ENCODE peak calls at places on chromosomes 1 and 21, in six cellular contexts. One of them, this sample, is unnamed.

GRCh38 chr1:221841983-221842335 is 100.1 kb upstream of the DUSP10 start:
- DNase-seq in osteocyte: no peak
- DNase-seq in T-helper 9 cell: no peak
- DNase-seq in NCI-H1092: no peak
- DNase-seq in stimulated activated CD4-positive, alpha-beta T cell treated with anti-CD3 and anti-CD28 coated beads, Interleukin-12 subunit alpha, Interleukin-12 subunit beta, amount 100 ng/mL, for 48 hours: no peak
- DNase-seq in activated CD8-positive, alpha-beta memory T cell treated with anti-CD3 and anti-CD28 coated beads for 4 hours: no peak
- DNase-seq in this sample: no peak

GRCh38 chr1:212256404-212256803 is 28.8 kb upstream of the PPP2R5A start:
- DNase-seq in osteocyte: peak; percentile 76
- DNase-seq in T-helper 9 cell: peak; percentile 10
- DNase-seq in NCI-H1092: no peak
- DNase-seq in stimulated activated CD4-positive, alpha-beta T cell treated with anti-CD3 and anti-CD28 coated beads, Interleukin-12 subunit alpha, Interleukin-12 subunit beta, amount 100 ng/mL, for 48 hours: no peak
- DNase-seq in activated CD8-positive, alpha-beta memory T cell treated with anti-CD3 and anti-CD28 coated beads for 4 hours: no peak
- DNase-seq in this sample: no peak

GRCh38 chr1:224730950-224731349 is 114.8 kb downstream of the CNIH3 start:
- DNase-seq in osteocyte: no peak
- DNase-seq in T-helper 9 cell: no peak
- DNase-seq in NCI-H1092: no peak
- DNase-seq in stimulated activated CD4-positive, alpha-beta T cell treated with anti-CD3 and anti-CD28 coated beads, Interleukin-12 subunit alpha, Interleukin-12 subunit beta, amount 100 ng/mL, for 48 hours: no peak
- DNase-seq in activated CD8-positive, alpha-beta memory T cell treated with anti-CD3 and anti-CD28 coated beads for 4 hours: no peak
- DNase-seq in this sample: no peak

GRCh38 chr1:55650449-55650848 is 435.3 kb upstream of the USP24 start:
- DNase-seq in osteocyte: no peak
- DNase-seq in T-helper 9 cell: no peak
- DNase-seq in NCI-H1092: no peak
- DNase-seq in stimulated activated CD4-positive, alpha-beta T cell treated with anti-CD3 and anti-CD28 coated beads, Interleukin-12 subunit alpha, Interleukin-12 subunit beta, amount 100 ng/mL, for 48 hours: no peak
- DNase-seq in activated CD8-positive, alpha-beta memory T cell treated with anti-CD3 and anti-CD28 coated beads for 4 hours: no peak
- DNase-seq in this sample: no peak

GRCh38 chr1:68116643-68117235 is 66.3 kb upstream of the DIRAS3 start:
- DNase-seq in osteocyte: no peak
- DNase-seq in T-helper 9 cell: peak; percentile 19
- DNase-seq in NCI-H1092: peak; percentile 35
- DNase-seq in stimulated activated CD4-positive, alpha-beta T cell treated with anti-CD3 and anti-CD28 coated beads, Interleukin-12 subunit alpha, Interleukin-12 subunit beta, amount 100 ng/mL, for 48 hours: peak; percentile 11
- DNase-seq in activated CD8-positive, alpha-beta memory T cell treated with anti-CD3 and anti-CD28 coated beads for 4 hours: peak; percentile 27
- DNase-seq in this sample: no peak

GRCh38 chr1:43605157-43605556 is 44.8 kb upstream of the KDM4A start:
- DNase-seq in osteocyte: no peak
- DNase-seq in T-helper 9 cell: no peak
- DNase-seq in NCI-H1092: no peak
- DNase-seq in stimulated activated CD4-positive, alpha-beta T cell treated with anti-CD3 and anti-CD28 coated beads, Interleukin-12 subunit alpha, Interleukin-12 subunit beta, amount 100 ng/mL, for 48 hours: no peak
- DNase-seq in activated CD8-positive, alpha-beta memory T cell treated with anti-CD3 and anti-CD28 coated beads for 4 hours: no peak
- DNase-seq in this sample: no peak

GRCh38 chr1:179591592-179592580 is at the start of gene TDRD5:
- DNase-seq in osteocyte: no peak
- DNase-seq in T-helper 9 cell: no peak
- DNase-seq in NCI-H1092: no peak
- DNase-seq in stimulated activated CD4-positive, alpha-beta T cell treated with anti-CD3 and anti-CD28 coated beads, Interleukin-12 subunit alpha, Interleukin-12 subunit beta, amount 100 ng/mL, for 48 hours: no peak
- DNase-seq in activated CD8-positive, alpha-beta memory T cell treated with anti-CD3 and anti-CD28 coated beads for 4 hours: no peak
- DNase-seq in this sample: no peak

GRCh38 chr1:203278087-203278884 is 27.0 kb upstream of the BTG2 start:
- DNase-seq in osteocyte: peak; percentile 92
- DNase-seq in T-helper 9 cell: no peak
- DNase-seq in NCI-H1092: peak; percentile 41
- DNase-seq in stimulated activated CD4-positive, alpha-beta T cell treated with anti-CD3 and anti-CD28 coated beads, Interleukin-12 subunit alpha, Interleukin-12 subunit beta, amount 100 ng/mL, for 48 hours: no peak
- DNase-seq in activated CD8-positive, alpha-beta memory T cell treated with anti-CD3 and anti-CD28 coated beads for 4 hours: no peak
- DNase-seq in this sample: no peak

GRCh38 chr1:214445846-214446614 is 105.4 kb downstream of the PTPN14 start:
- DNase-seq in osteocyte: no peak
- DNase-seq in T-helper 9 cell: no peak
- DNase-seq in NCI-H1092: no peak
- DNase-seq in stimulated activated CD4-positive, alpha-beta T cell treated with anti-CD3 and anti-CD28 coated beads, Interleukin-12 subunit alpha, Interleukin-12 subunit beta, amount 100 ng/mL, for 48 hours: no peak
- DNase-seq in activated CD8-positive, alpha-beta memory T cell treated with anti-CD3 and anti-CD28 coated beads for 4 hours: no peak
- DNase-seq in this sample: no peak

GRCh38 chr1:26538480-26539412 is 9.2 kb downstream of the RPS6KA1 start:
- DNase-seq in osteocyte: no peak
- DNase-seq in T-helper 9 cell: no peak
- DNase-seq in NCI-H1092: no peak
- DNase-seq in stimulated activated CD4-positive, alpha-beta T cell treated with anti-CD3 and anti-CD28 coated beads, Interleukin-12 subunit alpha, Interleukin-12 subunit beta, amount 100 ng/mL, for 48 hours: peak; percentile 55
- DNase-seq in activated CD8-positive, alpha-beta memory T cell treated with anti-CD3 and anti-CD28 coated beads for 4 hours: no peak
- DNase-seq in this sample: no peak

GRCh38 chr1:211210965-211211364 is 48.2 kb upstream of the RCOR3 start:
- DNase-seq in osteocyte: no peak
- DNase-seq in T-helper 9 cell: no peak
- DNase-seq in NCI-H1092: no peak
- DNase-seq in stimulated activated CD4-positive, alpha-beta T cell treated with anti-CD3 and anti-CD28 coated beads, Interleukin-12 subunit alpha, Interleukin-12 subunit beta, amount 100 ng/mL, for 48 hours: no peak
- DNase-seq in activated CD8-positive, alpha-beta memory T cell treated with anti-CD3 and anti-CD28 coated beads for 4 hours: no peak
- DNase-seq in this sample: no peak

GRCh38 chr1:161763522-161764098 is 2.5 kb upstream of the ATF6 start:
- DNase-seq in osteocyte: no peak
- DNase-seq in T-helper 9 cell: peak; percentile 27
- DNase-seq in NCI-H1092: no peak
- DNase-seq in stimulated activated CD4-positive, alpha-beta T cell treated with anti-CD3 and anti-CD28 coated beads, Interleukin-12 subunit alpha, Interleukin-12 subunit beta, amount 100 ng/mL, for 48 hours: peak; percentile 13
- DNase-seq in activated CD8-positive, alpha-beta memory T cell treated with anti-CD3 and anti-CD28 coated beads for 4 hours: peak; percentile 14
- DNase-seq in this sample: no peak

GRCh38 chr1:228381336-228381735 is 25.3 kb downstream of the TRIM11 start:
- DNase-seq in osteocyte: no peak
- DNase-seq in T-helper 9 cell: no peak
- DNase-seq in NCI-H1092: no peak
- DNase-seq in stimulated activated CD4-positive, alpha-beta T cell treated with anti-CD3 and anti-CD28 coated beads, Interleukin-12 subunit alpha, Interleukin-12 subunit beta, amount 100 ng/mL, for 48 hours: no peak
- DNase-seq in activated CD8-positive, alpha-beta memory T cell treated with anti-CD3 and anti-CD28 coated beads for 4 hours: no peak
- DNase-seq in this sample: no peak

GRCh38 chr1:89603651-89604413 is 29.1 kb upstream of the LRRC8C start:
- DNase-seq in osteocyte: no peak
- DNase-seq in T-helper 9 cell: no peak
- DNase-seq in NCI-H1092: no peak
- DNase-seq in stimulated activated CD4-positive, alpha-beta T cell treated with anti-CD3 and anti-CD28 coated beads, Interleukin-12 subunit alpha, Interleukin-12 subunit beta, amount 100 ng/mL, for 48 hours: peak; percentile 53
- DNase-seq in activated CD8-positive, alpha-beta memory T cell treated with anti-CD3 and anti-CD28 coated beads for 4 hours: no peak
- DNase-seq in this sample: no peak

GRCh38 chr1:93907718-93908117 is 1.5 kb downstream of the GCLM start:
- DNase-seq in osteocyte: no peak
- DNase-seq in T-helper 9 cell: no peak
- DNase-seq in NCI-H1092: peak; percentile 35
- DNase-seq in stimulated activated CD4-positive, alpha-beta T cell treated with anti-CD3 and anti-CD28 coated beads, Interleukin-12 subunit alpha, Interleukin-12 subunit beta, amount 100 ng/mL, for 48 hours: no peak
- DNase-seq in activated CD8-positive, alpha-beta memory T cell treated with anti-CD3 and anti-CD28 coated beads for 4 hours: no peak
- DNase-seq in this sample: no peak

GRCh38 chr1:60890664-60891063 is 191.7 kb upstream of the NFIA start:
- DNase-seq in osteocyte: no peak
- DNase-seq in T-helper 9 cell: no peak
- DNase-seq in NCI-H1092: no peak
- DNase-seq in stimulated activated CD4-positive, alpha-beta T cell treated with anti-CD3 and anti-CD28 coated beads, Interleukin-12 subunit alpha, Interleukin-12 subunit beta, amount 100 ng/mL, for 48 hours: no peak
- DNase-seq in activated CD8-positive, alpha-beta memory T cell treated with anti-CD3 and anti-CD28 coated beads for 4 hours: no peak
- DNase-seq in this sample: no peak

GRCh38 chr1:159987186-159987585 is 33.1 kb upstream of the SLAMF9 start:
- DNase-seq in osteocyte: peak; percentile 30
- DNase-seq in T-helper 9 cell: no peak
- DNase-seq in NCI-H1092: no peak
- DNase-seq in stimulated activated CD4-positive, alpha-beta T cell treated with anti-CD3 and anti-CD28 coated beads, Interleukin-12 subunit alpha, Interleukin-12 subunit beta, amount 100 ng/mL, for 48 hours: no peak
- DNase-seq in activated CD8-positive, alpha-beta memory T cell treated with anti-CD3 and anti-CD28 coated beads for 4 hours: no peak
- DNase-seq in this sample: no peak

GRCh38 chr1:203031467-203031866 is 5.2 kb downstream of the PPFIA4 start:
- DNase-seq in osteocyte: no peak
- DNase-seq in T-helper 9 cell: no peak
- DNase-seq in NCI-H1092: no peak
- DNase-seq in stimulated activated CD4-positive, alpha-beta T cell treated with anti-CD3 and anti-CD28 coated beads, Interleukin-12 subunit alpha, Interleukin-12 subunit beta, amount 100 ng/mL, for 48 hours: no peak
- DNase-seq in activated CD8-positive, alpha-beta memory T cell treated with anti-CD3 and anti-CD28 coated beads for 4 hours: no peak
- DNase-seq in this sample: no peak

GRCh38 chr1:51750218-51750617 is 128.3 kb downstream of the NRDC start:
- DNase-seq in osteocyte: no peak
- DNase-seq in T-helper 9 cell: no peak
- DNase-seq in NCI-H1092: no peak
- DNase-seq in stimulated activated CD4-positive, alpha-beta T cell treated with anti-CD3 and anti-CD28 coated beads, Interleukin-12 subunit alpha, Interleukin-12 subunit beta, amount 100 ng/mL, for 48 hours: no peak
- DNase-seq in activated CD8-positive, alpha-beta memory T cell treated with anti-CD3 and anti-CD28 coated beads for 4 hours: no peak
- DNase-seq in this sample: no peak

GRCh38 chr21:27306821-27307746 is 340.2 kb upstream of the ADAMTS5 start:
- DNase-seq in osteocyte: no peak
- DNase-seq in T-helper 9 cell: no peak
- DNase-seq in NCI-H1092: no peak
- DNase-seq in stimulated activated CD4-positive, alpha-beta T cell treated with anti-CD3 and anti-CD28 coated beads, Interleukin-12 subunit alpha, Interleukin-12 subunit beta, amount 100 ng/mL, for 48 hours: no peak
- DNase-seq in activated CD8-positive, alpha-beta memory T cell treated with anti-CD3 and anti-CD28 coated beads for 4 hours: no peak
- DNase-seq in this sample: no peak

This sample was measured in GM12878.